ENCODE peak calls at places on chromosomes 11 and 22, in nine cellular contexts. F is kidney epithelial cell; O is EL; T is activated CD8-positive, alpha-beta T cell treated with anti-CD3 and anti-CD28 coated beads for 36 hours; S is choroid plexus epithelial cell; N is foreskin keratinocyte; U is body of pancreas; Y is stimulated activated CD4-positive, alpha-beta T cell treated with anti-CD3 and anti-CD28 coated beads, TNF-alpha, amount 100 ng/mL, for 48 hours; L is mucosa of descending colon. W is an unnamed sample.

GRCh38 chr11:113339909-113340569 is 25.7 kb downstream of the TTC12 start:
- DNase-seq in O (no peak), T (no peak), N (no peak), Y (no peak), U (no peak), F (no peak), S (no peak), L (no peak), W (no peak)

GRCh38 chr22:46473896-46474557 is 63.4 kb downstream of the CELSR1 start:
- DNase-seq in L (no peak), Y (no peak), N (no peak), F (no peak), O (no peak), T (no peak), U (no peak), S (no peak), W (no peak)

GRCh38 chr11:124657922-124658321 is 15.6 kb downstream of the SIAE start:
- DNase-seq in L (no peak), N (no peak), Y (no peak), O (no peak), U (no peak), S (peak; percentile 50), T (no peak), F (no peak), W (no peak)

GRCh38 chr22:20992456-20993303 is 9.2 kb downstream of the THAP7 start:
- DNase-seq in N (no peak), T (no peak), U (no peak), F (no peak), O (no peak), S (no peak), L (no peak), Y (no peak), W (no peak)

GRCh38 chr11:86575208-86575855 is 97.1 kb downstream of the ME3 start:
- DNase-seq in S (peak; percentile 70), Y (no peak), F (no peak), N (peak; percentile 58), U (no peak), L (no peak), O (peak; percentile 44), T (no peak), W (no peak)

GRCh38 chr11:2580444-2581050 is 119.2 kb downstream of the KCNQ1OT1 start:
- DNase-seq in T (no peak), S (no peak), O (no peak), N (no peak), Y (no peak), L (no peak), U (peak; percentile 9), F (no peak), W (no peak)

GRCh38 chr11:36492724-36493304 is 17.3 kb downstream of the TRAF6 start:
- DNase-seq in F (no peak), S (peak; percentile 80), L (peak; percentile 36), N (peak; percentile 25), T (peak; percentile 45), U (no peak), Y (no peak), O (peak; percentile 61), W (peak; percentile 50)

GRCh38 chr11:74905326-74905725 is 43.6 kb downstream of the XRRA1 start:
- DNase-seq in T (no peak), S (no peak), L (no peak), N (no peak), U (no peak), F (no peak), Y (no peak), O (no peak), W (no peak)

GRCh38 chr22:19644314-19645223 is 69.7 kb upstream of the SEPTIN5 start:
- DNase-seq in U (no peak), L (no peak), F (no peak), S (peak; percentile 12), O (no peak), N (no peak), T (no peak), Y (no peak), W (peak; percentile 86)

GRCh38 chr22:48538291-48538820 is 1289.3 kb downstream of the BRD1 start:
- DNase-seq in Y (no peak), N (no peak), T (no peak), S (no peak), F (no peak), O (no peak), L (no peak), U (no peak), W (no peak)

GRCh38 chr22:20312396-20313191 is 7.3 kb downstream of the DGCR6L start:
- DNase-seq in F (no peak), T (no peak), N (no peak), Y (no peak), O (no peak), U (peak; percentile 9), L (no peak), S (no peak), W (no peak)

GRCh38 chr11:131615611-131616010 is 245.2 kb downstream of the NTM start:
- DNase-seq in S (peak; percentile 42), Y (no peak), F (no peak), O (peak; percentile 5), N (no peak), U (no peak), L (no peak), T (no peak), W (no peak)

GRCh38 chr11:20022363-20023081 is 137.8 kb downstream of the DBX1 start:
- DNase-seq in N (peak; percentile 83), S (peak; percentile 87), T (no peak), O (no peak), F (no peak), Y (no peak), L (no peak), U (peak; percentile 33), W (no peak)

GRCh38 chr22:42770941-42771647 is 50.4 kb upstream of the A4GALT start:
- DNase-seq in T (no peak), F (no peak), O (no peak), S (no peak), N (no peak), L (no peak), U (no peak), Y (no peak), W (no peak)

GRCh38 chr22:20131593-20131855 is at the start of gene ZDHHC8:
- DNase-seq in S (no peak), L (peak; percentile 58), U (peak; percentile 40), T (peak; percentile 30), O (no peak), N (no peak), Y (no peak), F (no peak), W (no peak)